ENCODE peak calls at places on chromosome 10, in six cellular contexts. T is EL, X is NCI-H1092 treated with DMSO at 0.1 percent for 48 hours, Z is T-helper 1 cell, R is T follicular helper cell, D is left cardiac atrium. H is an unnamed sample.

GRCh38 chr10:4909118-4909517 is 54.1 kb upstream of the AKR1C1 start:
- DNase-seq in Z (no peak), D (no peak), T (no peak), X (no peak), R (no peak), H (no peak)

GRCh38 chr10:86243651-86244155 is 122.9 kb downstream of the GRID1 start:
- DNase-seq in T (no peak), X (no peak), D (no peak), Z (no peak), R (no peak), H (no peak)

GRCh38 chr10:103859161-103860141 is 4.1 kb upstream of the SH3PXD2A start:
- DNase-seq in Z (no peak), R (no peak), T (peak), D (no peak), X (peak), H (peak)

GRCh38 chr10:60974463-60975149 is 30.6 kb upstream of the RHOBTB1 start:
- DNase-seq in X (no peak), R (no peak), Z (no peak), T (peak), D (no peak), H (no peak)

GRCh38 chr10:62492012-62492869 is 118.1 kb downstream of the ZNF365 start:
- DNase-seq in R (no peak), Z (no peak), X (no peak), D (no peak), T (no peak), H (peak)

GRCh38 chr10:3534433-3534832 is 250.6 kb downstream of the KLF6 start:
- DNase-seq in D (no peak), R (no peak), Z (no peak), T (no peak), X (no peak), H (no peak)

GRCh38 chr10:48683893-48684292 is 780 bp upstream of the WDFY4 start:
- DNase-seq in T (no peak), Z (no peak), D (no peak), R (no peak), X (no peak), H (no peak)

GRCh38 chr10:49362596-49363260 is 33.2 kb downstream of the DRGX start:
- DNase-seq in D (no peak), R (no peak), Z (no peak), X (no peak), T (no peak), H (no peak)

H was measured in CD8-positive, alpha-beta memory T cell.